ENCODE peak calls at places on chromosomes 7 and 10, in ten cellular contexts. C, O, I, W, P, Q, E, T, A and M are unnamed samples.

GRCh38 chr10:84665883-84666463 is 337.6 kb downstream of the CCSER2 start:
- DNase-seq in I (no peak), O (no peak), C (no peak), P (peak), T (peak), Q (peak), E (peak), W (peak), A (no peak), M (no peak)

GRCh38 chr7:154299736-154300135 is 247.5 kb downstream of the DPP6 start:
- DNase-seq in A (no peak), E (no peak), C (no peak), T (no peak), O (no peak), P (no peak), Q (no peak), W (no peak), I (no peak), M (no peak)

GRCh38 chr7:95155965-95156364 is 168.4 kb downstream of the PON1 start:
- DNase-seq in P (no peak), A (no peak), I (no peak), E (peak), O (no peak), C (peak), Q (no peak), W (no peak), T (no peak), M (no peak)

GRCh38 chr10:49689882-49690510 is 10.5 kb downstream of the C10orf53 start:
- DNase-seq in Q (no peak), C (no peak), E (no peak), I (no peak), W (no peak), O (no peak), A (no peak), P (no peak), T (no peak), M (no peak)

GRCh38 chr7:42406358-42406757 is 169.3 kb upstream of the GLI3 start:
- DNase-seq in A (no peak), T (no peak), I (no peak), E (no peak), Q (no peak), C (no peak), O (no peak), W (no peak), P (no peak), M (no peak)

GRCh38 chr10:69869291-69869841 is 67.7 kb downstream of the COL13A1 start:
- DNase-seq in W (no peak), C (peak), A (no peak), T (no peak), Q (peak), I (peak), O (no peak), P (no peak), E (peak), M (no peak)

GRCh38 chr10:33917069-33917468 is 582.6 kb upstream of the NRP1 start:
- DNase-seq in W (no peak), O (no peak), E (no peak), T (no peak), I (no peak), Q (no peak), P (no peak), C (no peak), A (no peak), M (no peak)

GRCh38 chr7:26658080-26658697 is 206.2 kb downstream of the SKAP2 start:
- DNase-seq in I (no peak), W (no peak), C (no peak), A (no peak), Q (no peak), P (no peak), T (no peak), E (no peak), O (no peak), M (no peak)

GRCh38 chr7:158548726-158549125 is 38.9 kb downstream of the PTPRN2 start:
- DNase-seq in P (no peak), C (no peak), T (no peak), O (no peak), W (no peak), Q (no peak), A (no peak), E (no peak), I (no peak), M (no peak)

GRCh38 chr10:104614245-104614831 is 26.8 kb upstream of the SORCS3 start:
- DNase-seq in Q (peak), A (no peak), P (peak), O (no peak), T (peak), I (peak), W (peak), E (peak), C (no peak), M (no peak)

GRCh38 chr10:99540339-99540672 is 7.6 kb downstream of the NKX2-3 start:
- DNase-seq in W (no peak), P (no peak), I (no peak), A (no peak), O (no peak), T (no peak), E (no peak), C (no peak), Q (no peak), M (no peak)

GRCh38 chr7:104878577-104878976 is 135.4 kb upstream of the KMT2E start:
- DNase-seq in O (no peak), E (no peak), A (no peak), Q (no peak), W (no peak), C (no peak), T (no peak), I (no peak), P (no peak), M (no peak)

GRCh38 chr10:95133016-95133752 is 60.9 kb upstream of the ACSM6 start:
- DNase-seq in O (peak), I (peak), A (no peak), Q (peak), C (peak), E (peak), T (peak), P (peak), W (peak), M (peak)

GRCh38 chr7:75878769-75879596 is at the start of gene RHBDD2:
- DNase-seq in I (peak), C (peak), A (peak), P (peak), O (peak), W (peak), E (peak), T (peak), Q (peak), M (peak)

GRCh38 chr7:29854257-29854938 is 48.1 kb downstream of the WIPF3 start:
- DNase-seq in Q (no peak), A (no peak), W (no peak), T (no peak), P (no peak), O (no peak), I (no peak), E (no peak), C (no peak), M (no peak)

GRCh38 chr7:133112335-133112734 is 30.4 kb upstream of the CHCHD3 start:
- DNase-seq in A (no peak), Q (no peak), T (no peak), E (no peak), O (no peak), W (no peak), I (no peak), P (no peak), C (no peak), M (no peak)

GRCh38 chr7:24024689-24025088 is 259.3 kb upstream of the NPY start:
- DNase-seq in O (no peak), P (no peak), E (no peak), W (no peak), Q (no peak), T (no peak), A (no peak), I (no peak), C (no peak), M (no peak)

GRCh38 chr10:35422236-35422635 is 85.9 kb downstream of the CCNY start:
- DNase-seq in A (no peak), C (no peak), E (no peak), P (peak), Q (no peak), O (peak), T (no peak), W (no peak), I (peak), M (no peak)

DNA sequence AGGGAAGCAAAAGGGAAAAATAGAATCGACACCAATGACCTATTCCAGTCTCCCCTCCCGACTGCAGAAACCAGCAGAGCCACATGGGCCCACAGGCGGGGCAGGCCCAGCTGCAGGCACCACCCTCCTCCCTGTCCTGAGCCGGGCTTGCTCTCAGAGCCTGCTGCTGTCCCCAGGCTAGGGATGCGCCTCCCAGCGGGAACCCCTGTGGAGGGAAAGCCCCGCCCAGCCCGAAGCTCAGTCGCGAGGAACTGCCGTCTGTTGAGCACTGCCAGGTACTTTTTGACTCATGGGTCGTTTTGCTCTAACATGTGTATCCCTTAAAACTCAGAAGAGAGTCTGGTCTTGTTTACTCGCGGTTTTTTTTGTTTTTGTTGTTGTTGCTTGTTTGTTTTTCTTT is 124.5 kb upstream of the RET start:
- DNase-seq in A (peak), O (no peak), E (peak), C (peak), Q (peak), I (no peak), P (peak), W (no peak), T (no peak), M (no peak)
- TF ChIP-seq POLR2A in A (no peak), O (no peak), E (no peak), C (no peak), Q (no peak), I (no peak), P (no peak), W (no peak), T (no peak), M (no peak)

GRCh38 chr10:110918269-110918632 is 729 bp downstream of the BBIP1 start:
- DNase-seq in Q (peak), P (peak), C (peak), O (peak), E (peak), I (peak), T (peak), A (no peak), W (peak), M (peak)
- TF ChIP-seq CTCF in Q (no peak), P (no peak), C (no peak), O (no peak), E (no peak), I (no peak), T (no peak), A (peak), W (no peak), M (no peak)

GRCh38 chr10:102421645-102422585 is 1.3 kb downstream of the FBXL15 start:
- DNase-seq in Q (no peak), O (no peak), A (peak), I (no peak), T (peak), W (no peak), P (peak), E (peak), C (peak), M (no peak)

GRCh38 chr10:102419561-102420442 is 834 bp upstream of the FBXL15 start:
- DNase-seq in O (no peak), C (peak), W (peak), T (peak), E (peak), P (peak), Q (no peak), I (no peak), A (peak), M (peak)

GRCh38 chr10:102420443-102420809 is 210 bp upstream of the FBXL15 start:
- DNase-seq in P (no peak), W (peak), O (no peak), A (no peak), E (peak), C (peak), Q (no peak), I (no peak), T (no peak), M (no peak)

GRCh38 chr10:102422586-102423129 is 2.0 kb downstream of the FBXL15 start:
- DNase-seq in O (no peak), Q (peak), E (peak), A (peak), I (peak), W (peak), P (peak), T (peak), C (peak), M (peak)

GRCh38 chr10:102420810-102421644 is at the start of gene FBXL15:
- DNase-seq in T (peak), C (peak), A (peak), E (peak), I (peak), P (peak), W (peak), O (peak), Q (peak), M (peak)
- TF ChIP-seq POLR2A in T (peak), C (no peak), A (no peak), E (peak), I (peak), P (peak), W (peak), O (peak), Q (peak), M (no peak)

GRCh38 chr10:28677889-28678686 is 767 bp downstream of the BAMBI start:
- DNase-seq in O (peak), E (peak), A (peak), C (peak), P (no peak), T (peak), Q (no peak), W (no peak), I (peak), M (no peak)

GRCh38 chr10:28678687-28679457 is 1.6 kb downstream of the BAMBI start:
- DNase-seq in A (no peak), O (no peak), I (peak), T (peak), P (peak), Q (no peak), W (no peak), C (no peak), E (no peak), M (no peak)

GRCh38 chr10:28676297-28676967 is 889 bp upstream of the BAMBI start:
- DNase-seq in O (peak), P (no peak), W (no peak), T (no peak), Q (no peak), A (no peak), C (peak), I (no peak), E (peak), M (no peak)

GRCh38 chr10:28674782-28675181 is 2.5 kb upstream of the BAMBI start:
- DNase-seq in C (no peak), T (no peak), A (no peak), P (no peak), W (no peak), E (no peak), Q (no peak), O (no peak), I (no peak), M (no peak)

DNA sequence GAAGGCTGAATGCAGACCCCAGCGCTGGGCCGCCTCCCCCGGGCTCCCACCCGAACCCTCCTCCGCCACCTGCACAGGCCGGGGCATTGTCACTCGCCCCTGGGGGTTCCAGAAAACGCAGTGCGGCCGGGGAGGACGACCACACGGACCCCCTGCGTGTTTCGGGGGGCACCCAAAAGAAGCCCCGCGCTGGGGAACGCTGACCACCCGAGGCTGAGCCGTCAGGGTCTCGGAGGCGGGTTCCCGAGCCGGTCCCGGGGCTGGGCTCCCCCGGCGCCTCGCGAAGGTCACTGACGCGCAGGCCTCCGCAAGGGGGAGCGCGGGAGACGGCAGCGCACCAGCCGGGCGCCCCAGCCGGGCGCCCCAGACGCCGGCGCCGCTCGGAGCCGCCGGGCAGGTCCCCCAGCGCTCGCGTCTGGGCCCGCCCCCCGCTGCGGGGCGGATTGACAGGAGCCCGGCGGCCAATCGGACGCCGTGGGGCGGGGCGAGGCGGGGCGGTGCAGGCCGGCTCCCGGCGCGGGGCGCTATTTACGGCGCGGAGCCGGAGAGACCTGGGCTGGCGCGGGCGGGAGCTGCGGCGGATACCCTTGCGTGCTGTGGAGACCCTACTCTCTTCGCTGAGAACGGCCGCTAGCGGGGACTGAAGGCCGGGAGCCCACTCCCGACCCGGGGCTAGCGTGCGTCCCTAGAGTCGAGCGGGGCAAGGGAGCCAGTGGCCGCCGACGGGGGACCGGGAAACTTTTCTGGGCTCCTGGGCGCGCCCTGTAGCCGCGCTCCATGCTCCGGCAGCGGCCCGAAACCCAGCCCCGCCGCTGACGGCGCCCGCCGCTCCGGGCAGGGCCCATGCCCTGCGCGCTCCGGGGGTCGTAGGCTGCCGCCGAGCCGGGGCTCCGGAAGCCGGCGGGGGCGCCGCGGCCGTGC is at the start of gene BAMBI:
- DNase-seq in T (peak), Q (peak), C (peak), P (peak), I (peak), W (peak), O (peak), E (peak), A (peak), M (peak)
- TF ChIP-seq CTCF in T (peak), Q (peak), C (no peak), P (peak), I (peak), W (peak), O (peak), E (peak), A (peak), M (peak)

DNA sequence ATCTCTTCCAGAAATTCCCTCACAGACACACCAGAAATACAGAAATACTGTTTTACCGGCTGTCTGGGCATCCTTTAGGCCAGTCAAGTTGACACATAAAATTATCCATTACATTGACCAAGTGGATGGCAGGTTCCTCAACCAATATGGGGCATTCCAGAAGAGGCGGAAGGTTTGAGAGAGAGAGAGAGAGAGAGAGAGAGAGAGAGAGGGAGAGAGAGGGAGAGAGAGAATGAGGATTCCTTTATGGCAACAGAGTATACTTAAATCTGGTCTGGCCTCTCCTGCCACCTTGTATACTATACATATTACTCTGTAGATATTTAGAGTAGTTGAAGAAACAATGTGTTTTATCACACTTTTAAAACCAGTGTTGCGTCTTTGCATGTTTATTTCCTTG is 214.1 kb downstream of the CAMK1D start:
- DNase-seq in A (no peak), O (no peak), Q (no peak), I (no peak), E (no peak), W (no peak), C (no peak), T (no peak), P (no peak), M (no peak)
- TF ChIP-seq POLR2A in A (no peak), O (no peak), Q (no peak), I (no peak), E (no peak), W (no peak), C (no peak), T (no peak), P (no peak), M (no peak)

DNA sequence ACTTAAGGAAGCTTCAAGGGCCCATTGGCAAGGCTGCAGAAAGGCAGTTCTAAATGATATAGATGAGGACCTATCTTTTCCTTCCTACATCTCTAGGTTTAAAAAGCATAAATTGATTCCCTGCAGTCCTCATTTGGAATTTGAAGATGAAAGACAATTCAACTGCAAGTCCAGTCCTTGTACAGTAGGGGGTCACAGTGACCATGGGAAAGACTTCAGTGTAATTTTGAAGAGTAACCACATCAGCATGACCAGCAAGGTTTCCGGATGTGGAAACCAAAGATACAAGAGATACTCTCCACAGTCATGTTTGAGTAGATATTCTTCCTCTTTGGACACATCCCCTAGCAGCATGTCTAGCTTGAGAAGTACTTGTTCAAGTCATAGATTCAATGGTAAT is 539.2 kb upstream of the TEX47 start:
- DNase-seq in C (no peak), P (peak), T (no peak), W (no peak), A (no peak), Q (peak), E (no peak), O (no peak), I (no peak), M (no peak)
- TF ChIP-seq CTCF in C (no peak), P (no peak), T (no peak), W (no peak), A (no peak), Q (peak), E (no peak), O (no peak), I (no peak), M (no peak)

GRCh38 chr7:73304071-73304470 is 4.6 kb downstream of the NSUN5 start:
- DNase-seq in P (no peak), O (no peak), I (no peak), Q (no peak), C (no peak), W (no peak), E (no peak), T (no peak), A (no peak), M (no peak)
- TF ChIP-seq POLR2A in P (no peak), O (no peak), I (no peak), Q (no peak), C (no peak), W (no peak), E (no peak), T (no peak), A (no peak), M (no peak)

GRCh38 chr7:5429857-5430611 is 6.4 kb upstream of the TNRC18 start:
- DNase-seq in Q (no peak), O (peak), T (no peak), P (no peak), I (peak), W (no peak), A (peak), E (peak), C (peak), M (no peak)

GRCh38 chr7:5429253-5429856 is 5.7 kb upstream of the TNRC18 start:
- DNase-seq in Q (no peak), I (peak), E (peak), A (peak), T (peak), P (peak), C (peak), O (no peak), W (no peak), M (no peak)

GRCh38 chr7:5426226-5426475 is 2.5 kb upstream of the TNRC18 start:
- DNase-seq in E (no peak), P (no peak), A (no peak), T (no peak), Q (no peak), W (no peak), I (peak), O (peak), C (no peak), M (no peak)

GRCh38 chr7:5430612-5430947 is 6.9 kb upstream of the TNRC18 start:
- DNase-seq in A (no peak), P (no peak), C (no peak), T (no peak), Q (no peak), O (no peak), I (no peak), W (no peak), E (no peak), M (no peak)

GRCh38 chr7:5428470-5429252 is 5.0 kb upstream of the TNRC18 start:
- DNase-seq in I (peak), O (peak), P (peak), C (peak), W (no peak), T (peak), Q (no peak), E (peak), A (peak), M (peak)
- TF ChIP-seq CTCF in I (peak), O (peak), P (no peak), C (no peak), W (no peak), T (peak), Q (no peak), E (no peak), A (no peak), M (no peak)

DNA sequence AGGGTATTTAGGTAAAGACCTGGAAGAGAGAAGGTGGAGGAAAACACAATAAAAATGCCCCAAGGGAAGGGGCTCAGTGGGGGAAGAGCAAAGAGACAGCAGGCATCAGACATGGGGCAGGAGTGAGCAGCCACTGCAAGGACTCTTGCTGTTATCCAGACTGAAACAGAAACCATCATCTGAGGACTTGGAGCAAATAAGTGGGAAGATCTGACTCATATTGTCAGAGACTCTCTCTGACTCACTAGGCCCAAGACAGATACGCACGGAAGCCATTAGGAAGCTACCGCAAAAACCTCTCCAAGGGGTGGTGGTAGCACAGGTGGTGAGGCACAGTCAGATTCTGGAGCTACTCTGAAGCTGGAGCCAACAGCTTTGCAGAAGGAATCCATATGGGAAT is 110.7 kb downstream of the RNF32 start:
- DNase-seq in T (no peak), O (no peak), P (no peak), I (peak), C (no peak), Q (peak), E (no peak), A (no peak), W (no peak), M (no peak)
- TF ChIP-seq POLR2A in T (no peak), O (no peak), P (no peak), I (no peak), C (no peak), Q (no peak), E (no peak), A (no peak), W (no peak), M (no peak)